ENCODE peak calls at places on chromosomes 2 and 18, in six cellular contexts. A is tibial nerve; R is CD8-positive, alpha-beta T cell; X is AG04450; S is Karpas-422; U is breast epithelium. Q is an unnamed sample. For H3K9me3, the result is how much of the 10 kb centered on the place peaks cover.

GRCh38 chr2:128710242-128710641 is 391.6 kb upstream of the HS6ST1 start:
- DNase-seq in X (no peak), R (no peak), U (no peak), A (no peak), S (peak), Q (no peak)

GRCh38 chr2:38454081-38454480 is 77.0 kb upstream of the ATL2 start:
- DNase-seq in R (no peak), S (no peak), A (no peak), X (no peak), U (no peak), Q (no peak)

GRCh38 chr18:48887294-48887904 is 63.4 kb downstream of the SMAD7 start:
- DNase-seq in A (no peak), X (no peak), U (no peak), R (no peak), S (no peak), Q (no peak)

GRCh38 chr2:176518823-176519222 is 249.6 kb downstream of the MTX2 start:
- DNase-seq in S (no peak), U (no peak), A (no peak), X (no peak), R (no peak), Q (no peak)

GRCh38 chr18:55743701-55744100 is 155.7 kb upstream of the TCF4 start:
- DNase-seq in X (no peak), R (no peak), A (no peak), U (no peak), S (no peak), Q (no peak)

GRCh38 chr2:27582695-27583389 is at the start of gene ZNF512:
- DNase-seq in X (peak), R (peak), S (peak), U (peak), A (peak), Q (peak)

GRCh38 chr18:67417864-67418523 is 98.5 kb downstream of the DSEL start:
- DNase-seq in X (no peak), A (no peak), U (no peak), S (no peak), R (no peak), Q (no peak)

GRCh38 chr2:8224679-8225181 is 457.1 kb upstream of the ID2 start:
- DNase-seq in A (no peak), U (no peak), S (no peak), R (no peak), X (no peak), Q (no peak)

GRCh38 chr2:145344076-145344724 is 824.3 kb upstream of the ZEB2 start:
- DNase-seq in S (no peak), R (no peak), A (no peak), X (no peak), U (no peak), Q (no peak)

GRCh38 chr2:3454802-3455201 is 64.5 kb downstream of the ADI1 start:
- DNase-seq in A (no peak), R (no peak), X (no peak), S (no peak), U (no peak), Q (no peak)

GRCh38 chr2:147135401-147135800 is 709.4 kb upstream of the ACVR2A start:
- DNase-seq in U (no peak), S (no peak), A (no peak), X (no peak), R (no peak), Q (no peak)

GRCh38 chr2:48316753-48317750 is 212.9 kb upstream of the STON1 start:
- DNase-seq in R (no peak), A (no peak), U (no peak), X (no peak), S (no peak), Q (no peak)

GRCh38 chr2:228917195-228917594 is 353.9 kb downstream of the PID1 start:
- DNase-seq in U (no peak), X (no peak), R (no peak), S (no peak), A (no peak), Q (no peak)

GRCh38 chr2:98608962-98609604 is 694 bp downstream of the UNC50 start:
- DNase-seq in R (no peak), X (no peak), U (no peak), A (no peak), S (peak), Q (no peak)

GRCh38 chr18:73684651-73685050 is 463.0 kb downstream of the FBXO15 start:
- DNase-seq in X (no peak), U (no peak), R (no peak), A (no peak), S (no peak), Q (no peak)

GRCh38 chr2:237980751-237981150 is 13.9 kb downstream of the UBE2F start:
- DNase-seq in R (no peak), S (no peak), A (no peak), U (no peak), X (no peak), Q (no peak)

GRCh38 chr2:128563348-128563687 is 244.7 kb upstream of the HS6ST1 start:
- DNase-seq in A (peak), X (peak), S (no peak), R (peak), U (peak), Q (no peak)

GRCh38 chr2:241227635-241227993 is 39.1 kb downstream of the ANO7 start:
- DNase-seq in A (no peak), X (no peak), U (no peak), R (no peak), S (no peak), Q (peak)

GRCh38 chr18:56952026-56952425 is 194.9 kb upstream of the BOD1L2 start:
- DNase-seq in X (no peak), S (no peak), R (no peak), U (no peak), A (no peak), Q (no peak)

GRCh38 chr18:10032331-10032979 is 118.6 kb downstream of the VAPA start:
- DNase-seq in X (no peak), A (no peak), S (no peak), R (peak), U (no peak), Q (no peak)
- H3K9me3 ChIP-seq in X (under half), A (under half), S (under half), R (under half), U (under half), Q (under half)

DNA sequence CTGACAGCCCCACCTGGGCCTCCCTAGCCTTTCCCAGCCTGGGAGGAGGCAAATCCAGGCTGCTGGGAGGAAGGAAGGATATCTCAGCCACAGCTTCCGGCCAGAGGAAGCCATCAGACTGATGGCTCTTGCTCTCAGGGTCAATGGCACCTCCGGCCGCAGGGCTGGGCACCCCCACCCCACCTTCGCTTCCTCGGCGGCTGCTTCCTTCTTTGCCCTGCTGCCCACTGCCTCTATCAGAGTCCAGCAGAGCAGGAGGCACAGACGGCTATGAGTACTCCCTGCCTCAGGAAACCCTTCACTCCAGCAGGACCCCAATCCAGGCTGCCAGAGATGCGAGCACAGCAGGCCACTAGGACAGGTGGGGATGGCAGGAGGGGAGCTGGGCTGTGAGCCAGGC is 3.3 kb downstream of the SEMA4C start:
- DNase-seq in U (no peak), R (no peak), S (no peak), A (no peak), X (no peak), Q (no peak)
- H3K27ac ChIP-seq in U (peak), R (no peak), S (no peak), A (peak), X (no peak), Q (peak)

GRCh38 chr18:61998335-61998734 is 105.5 kb upstream of the RNF152 start:
- DNase-seq in S (no peak), R (no peak), A (no peak), U (no peak), X (no peak), Q (no peak)
- H3K9me3 ChIP-seq in S (under half), R (under half), A (under half), U (under half), X (under half), Q (under half)

GRCh38 chr2:46305767-46306166 is 8.6 kb downstream of the EPAS1 start:
- DNase-seq in S (no peak), A (no peak), X (no peak), U (no peak), R (no peak), Q (no peak)
- H3K27ac ChIP-seq in S (no peak), A (peak), X (no peak), U (peak), R (no peak), Q (peak)

DNA sequence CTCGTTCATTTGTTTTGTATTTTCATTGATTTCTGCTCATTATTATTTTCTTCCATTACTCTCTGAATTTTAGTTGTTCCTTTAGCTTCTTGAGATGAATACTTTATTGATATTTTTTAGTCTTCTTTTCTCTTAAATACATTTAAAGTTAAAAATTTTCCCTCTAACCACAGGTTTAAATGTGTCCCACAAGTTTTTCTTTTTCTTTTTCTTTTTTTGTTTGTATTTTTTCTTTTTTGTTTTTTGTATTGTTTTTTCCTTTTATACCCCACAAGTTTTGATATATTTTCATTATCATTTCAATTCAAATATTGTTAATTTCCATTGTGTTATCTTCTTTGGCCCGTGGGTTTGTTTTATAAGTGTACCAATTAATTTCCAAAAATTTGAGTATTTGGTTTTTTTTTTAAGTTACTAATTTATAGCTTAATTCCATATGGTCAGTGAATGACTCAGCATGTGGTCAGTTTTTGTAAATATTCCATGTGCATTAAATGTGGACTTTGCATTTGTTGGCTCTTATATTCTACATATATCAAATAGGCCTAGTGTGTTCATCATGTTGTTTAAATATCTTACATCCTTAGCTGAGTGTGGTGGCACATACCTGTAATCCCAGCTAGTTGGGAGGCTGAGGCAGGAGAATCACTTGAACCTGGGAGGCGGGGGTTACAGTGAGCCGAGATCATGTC is 16.2 kb downstream of the CENPO start:
- DNase-seq in S (no peak), X (no peak), U (no peak), A (no peak), R (no peak), Q (no peak)
- H3K9me3 ChIP-seq in S (under half), X (under half), U (under half), A (under half), R (under half), Q (under half)

GRCh38 chr2:45851111-45851510 is 199.6 kb downstream of the PRKCE start:
- DNase-seq in R (no peak), U (no peak), X (no peak), S (no peak), A (no peak), Q (no peak)

GRCh38 chr2:45855374-45855773 is 203.9 kb downstream of the PRKCE start:
- DNase-seq in X (no peak), U (no peak), S (no peak), R (no peak), A (no peak), Q (no peak)

GRCh38 chr2:45851576-45852304 is 200.3 kb downstream of the PRKCE start:
- DNase-seq in S (no peak), A (no peak), X (no peak), U (peak), R (no peak), Q (no peak)

GRCh38 chr2:45850558-45850957 is 199.1 kb downstream of the PRKCE start:
- DNase-seq in S (peak), X (no peak), A (no peak), R (no peak), U (no peak), Q (no peak)

GRCh38 chr2:45852450-45853150 is 201.1 kb downstream of the PRKCE start:
- DNase-seq in X (no peak), U (no peak), A (no peak), S (peak), R (no peak), Q (no peak)
- H3K27ac ChIP-seq in X (no peak), U (no peak), A (peak), S (peak), R (no peak), Q (no peak)

GRCh38 chr18:14962626-14963025 is 214.7 kb downstream of the ANKRD30B start:
- DNase-seq in X (no peak), A (no peak), R (no peak), U (no peak), S (no peak), Q (no peak)

GRCh38 chr18:14965553-14965952 is 217.6 kb downstream of the ANKRD30B start:
- DNase-seq in R (no peak), U (no peak), A (no peak), S (no peak), X (no peak), Q (no peak)

GRCh38 chr18:14963246-14963645 is 215.3 kb downstream of the ANKRD30B start:
- DNase-seq in X (no peak), A (no peak), U (no peak), S (no peak), R (no peak), Q (no peak)

GRCh38 chr18:14961991-14962390 is 214.0 kb downstream of the ANKRD30B start:
- DNase-seq in U (no peak), R (no peak), X (no peak), S (no peak), A (no peak), Q (no peak)

GRCh38 chr18:14964002-14964401 is 216.0 kb downstream of the ANKRD30B start:
- DNase-seq in S (no peak), U (no peak), R (no peak), X (no peak), A (no peak), Q (no peak)
- H3K9me3 ChIP-seq in S (under half), U (under half), R (under half), X (under half), A (under half), Q (under half)